ENCODE peak calls at places on chromosomes 1 and 21, in eight cellular contexts. A, W, T, S, C, V, N and X are unnamed samples.

GRCh38 chr1:7580923-7581753 is 190.0 kb upstream of the VAMP3 start:
- DNase-seq in T (no peak), C (no peak), A (no peak), W (no peak), S (no peak), N (no peak), V (no peak), X (no peak)

GRCh38 chr1:37481289-37482003 is 7.1 kb downstream of the ZC3H12A start:
- DNase-seq in W (no peak), N (no peak), A (no peak), C (no peak), V (no peak), T (no peak), S (no peak), X (no peak)

GRCh38 chr1:155003227-155003765 is 694 bp downstream of the ZBTB7B start:
- DNase-seq in S (peak), A (peak), W (no peak), T (no peak), V (peak), C (no peak), N (no peak), X (peak)

GRCh38 chr1:41919131-41919530 is 409 bp upstream of the HIVEP3 start:
- DNase-seq in N (no peak), A (no peak), T (no peak), V (no peak), C (no peak), S (no peak), W (no peak), X (no peak)

GRCh38 chr1:167054531-167054930 is 35.6 kb downstream of the GPA33 start:
- DNase-seq in A (no peak), S (no peak), T (no peak), N (no peak), C (no peak), W (no peak), V (no peak), X (no peak)

GRCh38 chr1:216830402-216830801 is 107.2 kb upstream of the ESRRG start:
- DNase-seq in C (no peak), T (no peak), N (no peak), A (no peak), W (no peak), V (no peak), S (no peak), X (no peak)

GRCh38 chr1:167821356-167821685 is 92.6 kb downstream of the ADCY10 start:
- DNase-seq in A (peak), S (no peak), W (no peak), N (no peak), V (no peak), T (no peak), C (no peak), X (no peak)

GRCh38 chr21:34061983-34062382 is 11.4 kb upstream of the MRPS6 start:
- DNase-seq in S (peak), V (peak), N (no peak), W (no peak), T (no peak), A (peak), C (peak), X (no peak)

GRCh38 chr1:45421935-45422334 is 69.0 kb downstream of the TESK2 start:
- DNase-seq in V (no peak), A (no peak), C (no peak), N (no peak), W (no peak), T (no peak), S (no peak), X (no peak)

GRCh38 chr1:109877320-109877771 is 33.3 kb upstream of the CSF1 start:
- DNase-seq in N (peak), S (peak), W (peak), A (peak), T (peak), C (no peak), V (no peak), X (peak)

GRCh38 chr1:183953031-183953430 is 84.5 kb downstream of the COLGALT2 start:
- DNase-seq in A (no peak), T (no peak), N (peak), C (no peak), W (no peak), S (peak), V (peak), X (no peak)

GRCh38 chr1:1432951-1433803 is 2.3 kb upstream of the VWA1 start:
- DNase-seq in N (no peak), T (peak), C (no peak), W (peak), V (peak), S (no peak), A (peak), X (peak)

GRCh38 chr1:89995595-89996397 is 886 bp downstream of the ZNF326 start:
- DNase-seq in T (no peak), A (peak), C (no peak), V (peak), W (no peak), S (peak), N (no peak), X (no peak)

GRCh38 chr1:102500795-102501194 is 504.1 kb upstream of the OLFM3 start:
- DNase-seq in C (no peak), T (no peak), A (no peak), W (no peak), S (no peak), N (no peak), V (no peak), X (no peak)

GRCh38 chr1:199867601-199868000 is 159.9 kb upstream of the NR5A2 start:
- DNase-seq in N (peak), W (no peak), T (no peak), V (no peak), S (peak), A (peak), C (no peak), X (no peak)

GRCh38 chr1:234619071-234619480 is 9.1 kb upstream of the IRF2BP2 start:
- DNase-seq in N (peak), C (no peak), T (peak), V (no peak), A (no peak), S (no peak), W (no peak), X (no peak)

GRCh38 chr1:234617135-234617985 is 7.4 kb upstream of the IRF2BP2 start:
- DNase-seq in N (no peak), C (no peak), A (peak), T (peak), V (no peak), W (no peak), S (peak), X (no peak)

GRCh38 chr1:234618726-234619049 is 8.7 kb upstream of the IRF2BP2 start:
- DNase-seq in V (no peak), W (no peak), N (no peak), T (no peak), S (no peak), A (no peak), C (no peak), X (no peak)

GRCh38 chr1:234616644-234617043 is 6.7 kb upstream of the IRF2BP2 start:
- DNase-seq in C (no peak), W (no peak), S (peak), A (no peak), V (no peak), T (no peak), N (peak), X (no peak)

DNA sequence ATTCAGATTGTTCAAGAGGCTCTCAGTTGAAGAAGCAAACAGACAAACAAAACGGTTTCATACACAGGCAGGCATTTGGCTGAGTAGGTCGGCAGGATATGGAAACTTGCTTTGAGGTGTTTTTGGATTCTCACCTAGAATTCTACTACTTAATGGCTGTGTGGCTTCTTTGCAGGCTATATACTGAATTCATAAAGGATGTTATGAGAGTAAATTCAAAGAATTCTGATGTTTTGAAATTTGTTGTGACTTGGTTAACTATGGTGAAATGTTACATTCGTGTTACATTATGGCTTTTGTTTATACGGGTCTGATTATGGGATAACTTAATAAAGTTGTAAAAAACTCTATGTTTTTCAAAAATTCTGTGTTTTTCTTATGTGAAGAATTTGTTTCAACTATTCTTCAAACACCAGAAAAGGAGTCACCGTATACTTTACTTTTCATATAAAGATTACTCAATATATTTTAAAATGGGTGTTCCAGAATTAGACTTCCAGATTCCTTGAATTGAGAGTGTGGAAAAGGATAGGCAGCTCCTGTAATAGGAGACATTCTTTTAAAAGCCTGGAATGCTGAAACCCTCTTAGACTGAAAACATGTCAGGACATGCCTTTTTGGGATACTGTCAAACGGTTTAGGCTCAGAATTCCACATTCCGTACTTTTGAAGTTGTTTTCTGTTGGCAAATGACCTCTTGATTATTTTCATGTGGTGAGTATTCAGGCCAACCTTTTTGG is 8.2 kb upstream of the IRF2BP2 start:
- DNase-seq in S (peak), W (no peak), V (no peak), N (peak), A (peak), T (peak), C (no peak), X (no peak)
- H3K9ac ChIP-seq in S (peak), W (no peak), V (no peak), N (peak), A (no peak), T (peak), C (no peak), X (no peak)

GRCh38 chr1:39564941-39565340 is 11.6 kb downstream of the PABPC4 start:
- DNase-seq in S (no peak), C (no peak), A (no peak), W (no peak), V (no peak), T (no peak), N (no peak), X (no peak)
- H3K9ac ChIP-seq in S (no peak), C (no peak), A (no peak), W (no peak), V (no peak), T (no peak), N (no peak), X (no peak)

DNA sequence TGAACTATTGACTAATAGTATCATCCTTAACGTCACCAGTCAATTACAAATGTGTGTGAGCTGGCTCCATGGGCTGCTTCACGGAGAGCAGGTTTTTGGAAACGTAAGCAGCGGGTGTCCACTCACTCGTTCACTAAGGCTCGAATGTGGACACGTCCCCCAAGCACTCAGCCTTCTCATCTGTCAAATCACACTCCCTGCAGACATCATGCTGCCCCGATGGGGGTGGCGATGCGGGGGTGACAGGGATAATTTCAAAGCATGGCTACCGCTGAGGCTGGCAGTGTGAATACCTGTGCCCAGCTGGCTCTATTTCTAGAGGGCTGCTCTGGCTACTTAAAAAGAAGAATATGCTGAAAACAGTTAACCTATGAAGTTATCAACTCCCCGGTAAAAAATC is 71.3 kb downstream of the CAPZB start:
- DNase-seq in T (no peak), S (no peak), C (no peak), N (no peak), W (no peak), A (no peak), V (no peak), X (no peak)
- H3K9ac ChIP-seq in T (no peak), S (no peak), C (no peak), N (no peak), W (no peak), A (no peak), V (no peak), X (no peak)

GRCh38 chr1:52631759-52632331 is 1.1 kb upstream of the SHISAL2A start:
- DNase-seq in A (peak), V (no peak), W (no peak), C (no peak), N (no peak), T (no peak), S (no peak), X (no peak)

GRCh38 chr1:52632732-52633290 is at the start of gene SHISAL2A:
- DNase-seq in A (peak), N (no peak), C (no peak), V (no peak), T (no peak), W (peak), S (peak), X (peak)

GRCh38 chr1:52635321-52636089 is 2.5 kb downstream of the SHISAL2A start:
- DNase-seq in N (no peak), W (no peak), A (peak), C (no peak), S (no peak), V (peak), T (no peak), X (no peak)

GRCh38 chr1:52633291-52633754 is 355 bp downstream of the SHISAL2A start:
- DNase-seq in A (peak), C (no peak), S (no peak), T (no peak), W (peak), V (no peak), N (no peak), X (peak)

DNA sequence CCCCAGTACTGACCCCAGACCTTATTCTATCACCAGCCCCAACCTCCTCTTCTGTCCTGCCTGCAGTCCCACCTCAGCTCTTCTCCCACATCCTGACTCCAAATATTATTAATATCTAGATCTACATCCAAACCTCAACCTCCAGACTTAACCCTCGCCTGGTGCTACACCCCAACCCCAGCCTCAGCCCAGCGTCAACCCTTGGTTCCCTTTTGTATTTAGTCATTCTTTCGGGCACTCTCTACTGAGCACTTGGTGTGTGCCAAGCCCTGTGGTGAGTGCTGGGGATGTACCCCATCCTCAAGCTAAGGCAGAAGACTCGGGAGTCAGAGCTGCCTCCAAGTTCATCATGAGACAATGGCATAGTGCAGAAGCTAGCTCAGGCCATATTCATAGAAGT is 1.1 kb downstream of the SHISAL2A start:
- DNase-seq in N (no peak), C (no peak), S (no peak), V (no peak), W (no peak), A (no peak), T (no peak), X (no peak)
- H3K9ac ChIP-seq in N (no peak), C (no peak), S (no peak), V (no peak), W (no peak), A (peak), T (no peak), X (no peak)

GRCh38 chr1:5959087-5959486 is 33.1 kb downstream of the NPHP4 start:
- DNase-seq in C (no peak), N (no peak), V (no peak), S (no peak), W (no peak), A (no peak), T (no peak), X (no peak)
- H3K9ac ChIP-seq in C (no peak), N (no peak), V (no peak), S (no peak), W (no peak), A (no peak), T (no peak), X (no peak)

GRCh38 chr1:208737922-208738321 is 493.7 kb upstream of the PLXNA2 start:
- DNase-seq in C (no peak), A (peak), N (no peak), T (no peak), W (no peak), S (no peak), V (no peak), X (no peak)

GRCh38 chr1:208728815-208729214 is 484.6 kb upstream of the PLXNA2 start:
- DNase-seq in A (no peak), S (no peak), T (no peak), W (no peak), V (no peak), N (no peak), C (no peak), X (no peak)

GRCh38 chr1:208731976-208732821 is 488.0 kb upstream of the PLXNA2 start:
- DNase-seq in V (no peak), N (no peak), T (no peak), A (peak), W (no peak), C (no peak), S (no peak), X (no peak)
- H3K9ac ChIP-seq in V (no peak), N (no peak), T (no peak), A (peak), W (no peak), C (no peak), S (no peak), X (no peak)